ENCODE peak calls at places on chromosome 9, in eight cellular contexts. X, I, Z, M, U, F, S and H are unnamed samples.

GRCh38 chr9:70255521-70255920 is 3.3 kb upstream of the SMC5 start:
- DNase-seq in S (no peak), U (no peak), Z (peak), X (no peak), F (peak), I (no peak), M (peak), H (no peak)

GRCh38 chr9:95085036-95085770 is 232.3 kb downstream of the FANCC start:
- DNase-seq in U (no peak), S (no peak), F (no peak), M (no peak), X (no peak), Z (no peak), I (no peak), H (no peak)

GRCh38 chr9:129811967-129812363 is 9.0 kb downstream of the TOR1B start:
- DNase-seq in M (no peak), S (no peak), F (no peak), U (no peak), X (no peak), I (no peak), Z (no peak), H (no peak)

GRCh38 chr9:11928871-11929321 is 764.3 kb upstream of the TYRP1 start:
- DNase-seq in M (no peak), F (no peak), U (no peak), X (no peak), Z (no peak), I (no peak), S (no peak), H (peak)

GRCh38 chr9:76371901-76372300 is 22.3 kb downstream of the RFK start:
- DNase-seq in F (no peak), X (no peak), M (peak), U (no peak), I (peak), S (peak), Z (peak), H (no peak)

GRCh38 chr9:130304141-130304540 is 38.6 kb downstream of the HMCN2 start:
- DNase-seq in I (no peak), Z (no peak), F (no peak), S (no peak), X (no peak), M (no peak), U (no peak), H (no peak)

GRCh38 chr9:108099854-108100253 is 610.3 kb upstream of the KLF4 start:
- DNase-seq in F (no peak), I (no peak), U (no peak), S (peak), Z (peak), X (no peak), M (no peak), H (no peak)

GRCh38 chr9:107674252-107674936 is 184.8 kb upstream of the KLF4 start:
- DNase-seq in U (no peak), M (no peak), X (no peak), F (no peak), I (no peak), Z (no peak), S (no peak), H (no peak)

GRCh38 chr9:72921888-72922654 is 30.8 kb downstream of the ALDH1A1 start:
- DNase-seq in I (no peak), Z (no peak), F (no peak), S (no peak), U (no peak), M (no peak), X (no peak), H (no peak)

GRCh38 chr9:97313746-97314145 is 6.3 kb downstream of the CCDC180 start:
- DNase-seq in S (no peak), X (no peak), M (no peak), I (no peak), Z (no peak), F (no peak), U (no peak), H (no peak)

GRCh38 chr9:137814436-137814835 is 63.1 kb upstream of the CACNA1B start:
- DNase-seq in X (no peak), S (no peak), M (no peak), Z (no peak), F (no peak), I (no peak), U (peak), H (peak)

GRCh38 chr9:69715825-69716224 is 43.7 kb upstream of the APBA1 start:
- DNase-seq in M (no peak), Z (no peak), I (no peak), X (no peak), S (no peak), U (no peak), F (no peak), H (no peak)

GRCh38 chr9:81499021-81499454 is 190.3 kb downstream of the TLE1 start:
- DNase-seq in Z (peak), U (no peak), F (no peak), S (peak), X (no peak), I (peak), M (peak), H (no peak)

GRCh38 chr9:137733429-137733828 is 114.6 kb downstream of the EHMT1 start:
- DNase-seq in S (no peak), I (no peak), U (no peak), F (no peak), X (no peak), Z (no peak), M (no peak), H (no peak)

GRCh38 chr9:109887079-109887478 is 107.1 kb downstream of the PALM2AKAP2 start:
- DNase-seq in I (peak), U (no peak), X (no peak), F (peak), S (peak), Z (no peak), M (peak), H (no peak)

GRCh38 chr9:83582026-83582425 is 40.9 kb upstream of the IDNK start:
- DNase-seq in F (no peak), I (peak), X (no peak), U (no peak), S (peak), Z (peak), M (peak), H (no peak)

GRCh38 chr9:93984860-93985259 is 29.7 kb upstream of the BARX1 start:
- DNase-seq in U (no peak), M (no peak), I (no peak), F (no peak), S (no peak), X (no peak), Z (no peak), H (no peak)

GRCh38 chr9:114366334-114367128 is 21.3 kb downstream of the AKNA start:
- DNase-seq in F (peak), I (peak), Z (peak), X (no peak), M (peak), S (peak), U (no peak), H (no peak)

GRCh38 chr9:78606011-78606410 is 309.1 kb downstream of the PSAT1 start:
- DNase-seq in I (no peak), U (no peak), F (no peak), S (peak), X (no peak), M (no peak), Z (no peak), H (no peak)

GRCh38 chr9:470795-471194 is 256.1 kb downstream of the DOCK8 start:
- DNase-seq in I (no peak), M (no peak), S (peak), Z (peak), X (no peak), U (no peak), F (no peak), H (no peak)

GRCh38 chr9:13209498-13209897 is 70.0 kb downstream of the MPDZ start:
- DNase-seq in X (no peak), F (no peak), M (no peak), S (peak), U (no peak), I (no peak), Z (no peak), H (no peak)

GRCh38 chr9:13213998-13214397 is 65.5 kb downstream of the MPDZ start:
- DNase-seq in X (no peak), Z (no peak), I (no peak), S (no peak), F (no peak), U (no peak), M (no peak), H (no peak)

GRCh38 chr9:13215791-13216554 is 63.5 kb downstream of the MPDZ start:
- DNase-seq in X (no peak), I (no peak), F (no peak), U (no peak), M (no peak), Z (no peak), S (no peak), H (no peak)

GRCh38 chr9:13213337-13213736 is 66.2 kb downstream of the MPDZ start:
- DNase-seq in X (no peak), I (peak), Z (peak), F (peak), U (no peak), S (peak), M (peak), H (no peak)
- TF ChIP-seq CTCF in X (no peak), I (peak), Z (peak), F (peak), U (peak), S (peak), M (no peak), H (peak)

GRCh38 chr9:5321058-5321457 is 16.5 kb upstream of the RLN2 start:
- DNase-seq in X (no peak), F (no peak), M (no peak), I (no peak), Z (peak), S (no peak), U (no peak), H (no peak)
- TF ChIP-seq CTCF in X (no peak), F (no peak), M (peak), I (peak), Z (peak), S (peak), U (peak), H (peak)

DNA sequence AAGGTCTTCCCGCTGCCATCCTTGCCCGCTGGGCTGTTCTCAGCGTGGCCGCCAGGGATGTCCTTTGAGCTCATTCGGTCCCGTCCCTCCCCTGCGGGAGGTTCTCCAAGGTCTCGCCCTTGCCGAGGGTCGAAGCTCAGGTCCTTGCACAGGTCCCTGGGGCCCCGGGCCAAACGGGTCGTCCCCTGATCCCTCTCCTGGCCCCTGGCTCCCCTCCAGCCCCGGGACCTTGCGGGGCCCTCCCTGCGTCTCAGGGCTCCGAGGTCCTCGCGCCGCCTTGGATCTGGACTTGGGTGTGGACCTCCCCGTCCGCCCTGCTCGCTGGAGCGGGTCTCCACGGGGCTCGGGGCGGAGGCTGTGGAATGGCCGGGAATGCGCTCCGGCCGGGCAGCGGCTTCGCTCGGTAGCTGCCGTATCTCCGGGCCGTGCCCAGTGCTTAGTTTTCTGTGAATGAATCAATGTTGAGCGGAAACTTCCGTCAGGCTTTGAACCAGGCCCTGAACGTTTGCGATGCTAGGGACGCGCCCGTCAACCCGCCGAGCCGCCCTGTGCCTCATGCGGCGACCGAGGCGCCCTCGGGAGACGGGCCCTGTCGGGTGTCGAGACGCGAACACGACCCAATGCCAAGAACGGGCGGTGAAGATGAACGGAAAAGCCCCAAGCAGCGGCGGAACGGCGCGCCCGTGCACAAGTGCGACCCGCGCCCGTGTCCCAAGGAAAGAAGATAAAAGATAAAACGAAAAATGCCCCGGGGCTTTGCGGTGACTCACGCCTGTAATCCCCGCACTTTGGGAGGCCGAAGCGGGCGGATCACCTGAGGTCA is 779 bp downstream of the RNU6ATAC start:
- DNase-seq in X (peak), U (no peak), F (no peak), M (peak), S (peak), Z (peak), I (peak), H (no peak)
- TF ChIP-seq CTCF in X (no peak), U (no peak), F (no peak), M (peak), S (peak), Z (no peak), I (peak), H (peak)

DNA sequence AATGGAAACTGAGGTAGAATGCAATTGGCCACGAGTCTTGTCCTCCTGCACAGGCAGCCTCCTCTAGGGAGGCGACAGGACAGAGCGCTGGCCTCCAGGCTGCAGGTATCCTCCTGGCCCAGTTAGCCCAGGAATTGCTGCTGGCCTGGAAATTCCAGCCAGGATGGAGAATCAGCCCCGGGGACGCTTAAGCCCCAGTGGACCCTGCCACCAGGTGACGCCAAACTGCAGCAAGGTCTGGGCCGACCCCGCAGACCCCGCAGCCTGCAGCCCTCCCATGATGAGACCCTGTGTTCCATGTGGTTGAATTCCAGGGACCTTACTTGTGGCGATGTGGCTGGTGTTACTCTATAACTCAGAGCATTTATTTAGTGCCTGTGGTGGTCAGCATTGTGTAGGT is 7.3 kb downstream of the CACFD1 start:
- DNase-seq in Z (no peak), F (no peak), M (no peak), U (no peak), S (no peak), X (peak), I (no peak), H (no peak)
- TF ChIP-seq CTCF in Z (no peak), F (no peak), M (no peak), U (no peak), S (no peak), X (no peak), I (no peak), H (no peak)